ENCODE peak calls at places on chromosomes 6 and 20, in seven cellular contexts. R, M, S, Z, Q, F and G are unnamed samples. For H3K36me3, the result is how much of the 10 kb centered on the place peaks cover.

GRCh38 chr6:23003671-23004598 is 434.6 kb downstream of the HDGFL1 start:
- DNase-seq in R (peak), M (no peak), S (no peak), Z (no peak), Q (no peak), F (peak), G (no peak)

GRCh38 chr6:109892451-109893435 is 85.4 kb upstream of the GPR6 start:
- DNase-seq in R (no peak), M (no peak), S (peak), Z (peak), Q (no peak), F (no peak), G (peak)

GRCh38 chr6:47654255-47654654 is 44.1 kb upstream of the ADGRF4 start:
- DNase-seq in R (no peak), M (no peak), S (no peak), Z (no peak), Q (no peak), F (no peak), G (no peak)

GRCh38 chr20:18524646-18525045 is 16.9 kb downstream of the SEC23B start:
- DNase-seq in R (no peak), M (no peak), S (no peak), Z (no peak), Q (no peak), F (peak), G (no peak)

GRCh38 chr6:421211-421610 is 29.7 kb downstream of the IRF4 start:
- DNase-seq in R (no peak), M (no peak), S (no peak), Z (no peak), Q (no peak), F (no peak), G (no peak)

GRCh38 chr20:31719644-31720485 is 2.8 kb downstream of the BCL2L1 start:
- DNase-seq in R (no peak), M (no peak), S (peak), Z (peak), Q (no peak), F (no peak), G (peak)

GRCh38 chr20:22866757-22867425 is 168.2 kb upstream of the SSTR4 start:
- DNase-seq in R (no peak), M (no peak), S (no peak), Z (no peak), Q (no peak), F (no peak), G (no peak)

GRCh38 chr20:36988494-36988966 is 37.0 kb upstream of the SAMHD1 start:
- DNase-seq in R (no peak), M (no peak), S (no peak), Z (no peak), Q (no peak), F (peak), G (no peak)

GRCh38 chr20:34543457-34544056 is 15.0 kb upstream of the MAP1LC3A start:
- DNase-seq in R (no peak), M (no peak), S (peak), Z (no peak), Q (no peak), F (no peak), G (no peak)

GRCh38 chr6:161300823-161301222 is 27.0 kb upstream of the AGPAT4 start:
- DNase-seq in R (no peak), M (no peak), S (no peak), Z (no peak), Q (no peak), F (peak), G (no peak)

DNA sequence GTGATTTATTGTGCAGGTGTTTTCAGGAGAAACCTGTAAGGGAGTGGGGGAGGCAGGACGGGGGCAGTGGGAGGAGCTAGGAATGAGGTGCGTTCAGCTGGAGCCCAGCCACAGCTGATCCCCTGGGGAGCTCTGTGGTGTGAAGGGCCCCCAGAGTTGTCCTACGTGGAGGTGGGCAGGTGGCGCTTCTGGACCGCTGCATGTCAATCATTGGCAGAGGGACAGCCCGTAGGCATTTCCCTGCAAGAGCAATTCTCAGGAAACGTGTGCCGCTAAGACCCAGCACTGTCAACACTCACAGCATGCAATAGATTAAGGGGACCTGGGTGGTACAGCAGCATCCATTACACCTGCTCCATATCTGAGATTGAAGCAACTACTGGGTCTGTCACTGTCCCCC is 88.0 kb downstream of the PRND start:
- DNase-seq in R (no peak), M (no peak), S (peak), Z (no peak), Q (no peak), F (no peak), G (no peak)
- H3K36me3 ChIP-seq in R (under half), M (under half), S (under half), Z (under half), Q (under half), F (under half), G (under half)

DNA sequence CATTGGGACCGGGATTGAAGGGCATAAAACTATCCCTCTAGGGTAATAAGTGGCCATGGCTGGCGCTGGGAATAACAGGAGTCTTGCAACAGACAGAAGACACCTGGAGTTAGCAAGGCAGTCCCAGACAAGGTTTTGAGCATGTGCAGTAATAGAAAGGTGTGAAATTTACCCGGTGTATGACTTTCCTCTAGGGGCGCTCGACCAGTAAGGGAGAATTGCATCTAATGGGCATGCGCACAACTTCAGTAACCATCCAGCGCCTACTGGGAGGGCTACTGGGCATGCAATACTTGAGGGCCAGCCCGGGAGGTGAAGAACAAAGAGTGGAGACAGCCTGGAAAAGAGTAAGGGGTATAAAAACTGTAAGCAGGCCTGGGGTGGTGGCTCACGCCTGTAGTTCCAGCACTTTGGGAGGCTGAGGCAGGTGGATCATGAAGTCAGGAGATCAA is 32.7 kb downstream of the SERPINB6 start:
- DNase-seq in R (no peak), M (no peak), S (peak), Z (peak), Q (no peak), F (no peak), G (no peak)
- TF ChIP-seq CTCF in R (no peak), M (no peak), S (peak), Z (no peak), Q (no peak), F (no peak), G (peak)

GRCh38 chr20:11849976-11850670 is 67.6 kb upstream of the BTBD3 start:
- DNase-seq in R (peak), M (no peak), S (no peak), Z (no peak), Q (no peak), F (peak), G (no peak)
- H3K4me3 ChIP-seq in R (no peak), M (no peak), S (no peak), Z (no peak), Q (no peak), F (no peak), G (no peak)

GRCh38 chr6:138914701-138915100 is 73.4 kb downstream of the REPS1 start:
- DNase-seq in R (no peak), M (no peak), S (no peak), Z (no peak), Q (no peak), F (no peak), G (no peak)

GRCh38 chr6:138909975-138910374 is 78.1 kb downstream of the REPS1 start:
- DNase-seq in R (no peak), M (no peak), S (no peak), Z (no peak), Q (no peak), F (no peak), G (no peak)

GRCh38 chr6:138912308-138912707 is 75.7 kb downstream of the REPS1 start:
- DNase-seq in R (no peak), M (no peak), S (no peak), Z (no peak), Q (no peak), F (no peak), G (no peak)

GRCh38 chr6:138907167-138907566 is 80.9 kb downstream of the REPS1 start:
- DNase-seq in R (no peak), M (no peak), S (no peak), Z (no peak), Q (no peak), F (no peak), G (no peak)

DNA sequence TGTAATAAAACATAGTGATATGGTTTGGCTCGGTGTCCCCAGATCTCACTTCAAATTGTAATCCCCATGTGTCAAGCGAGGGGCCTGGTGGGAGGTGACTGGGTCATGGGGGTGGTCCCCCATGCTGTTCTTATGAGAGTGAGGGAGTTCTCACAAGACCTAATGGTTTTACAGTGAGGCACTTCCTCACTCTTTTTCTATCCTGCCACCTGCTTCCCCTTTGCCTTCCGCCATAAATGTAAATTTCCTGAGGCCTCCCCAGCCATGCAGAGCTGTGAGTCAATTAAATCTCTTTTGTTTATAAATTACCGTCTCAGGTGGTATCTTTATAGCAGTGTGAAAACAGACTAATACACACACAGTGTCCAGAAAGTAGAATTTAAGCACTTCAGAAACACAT is 78.5 kb downstream of the REPS1 start:
- DNase-seq in R (no peak), M (no peak), S (no peak), Z (no peak), Q (no peak), F (no peak), G (no peak)
- H3K36me3 ChIP-seq in R (under half), M (half or more), S (under half), Z (under half), Q (half or more), F (under half), G (under half)